ENCODE peak calls at places on chromosomes 4 and X, in eight cellular contexts. W is ovary, O is IMR-90, L is right lobe of liver, Q is body of pancreas, M is A549, I is esophagus squamous epithelium, F is heart left ventricle. P is an unnamed sample.

GRCh38 chr4:142845293-142846070 is 619 bp downstream of the INPP4B start:
- DNase-seq in O (no peak), W (peak), I (no peak), F (peak), Q (peak), L (no peak), M (no peak), P (no peak)

GRCh38 chr4:14111730-14112171 is 484.2 kb upstream of the BOD1L1 start:
- DNase-seq in M (no peak), F (no peak), L (no peak), O (peak), Q (no peak), W (no peak), I (no peak), P (peak)

GRCh38 chrX:14872355-14872754 is 514 bp downstream of the FANCB start:
- DNase-seq in I (no peak), L (no peak), Q (no peak), F (no peak), O (no peak), W (no peak), M (no peak), P (no peak)

GRCh38 chrX:15073313-15073712 is 196.6 kb downstream of the ASB9 start:
- DNase-seq in Q (no peak), L (no peak), F (no peak), W (no peak), I (no peak), M (no peak), O (no peak), P (no peak)

GRCh38 chrX:154484255-154485149 is 1.9 kb downstream of the UBL4A start:
- DNase-seq in Q (no peak), W (peak), M (no peak), F (no peak), I (no peak), O (no peak), L (no peak), P (peak)

GRCh38 chrX:135985974-135986312 is 708 bp downstream of the SLC9A6 start:
- DNase-seq in M (no peak), W (no peak), Q (no peak), L (no peak), I (no peak), F (no peak), O (no peak), P (no peak)

GRCh38 chrX:69312141-69312670 is 147.0 kb upstream of the PJA1 start:
- DNase-seq in W (no peak), M (no peak), O (no peak), L (no peak), I (no peak), Q (no peak), F (no peak), P (no peak)

GRCh38 chrX:17266171-17266570 is 108.8 kb upstream of the NHS start:
- DNase-seq in O (no peak), Q (no peak), I (no peak), W (no peak), L (no peak), M (no peak), F (no peak), P (no peak)

GRCh38 chr4:133149932-133150642 is 993 bp downstream of the PCDH10 start:
- DNase-seq in W (no peak), M (no peak), Q (no peak), O (no peak), L (no peak), I (no peak), F (no peak), P (peak)

GRCh38 chrX:110965409-110965808 is 130.6 kb upstream of the PAK3 start:
- DNase-seq in O (no peak), W (no peak), I (no peak), Q (no peak), L (no peak), F (no peak), M (no peak), P (no peak)

GRCh38 chrX:17535229-17535628 is 160.2 kb downstream of the NHS start:
- DNase-seq in O (peak), Q (peak), I (no peak), F (no peak), W (no peak), M (no peak), L (peak), P (no peak)

GRCh38 chrX:119654112-119654531 is 38.8 kb downstream of the SEPTIN6 start:
- DNase-seq in Q (peak), W (peak), I (no peak), O (peak), M (no peak), F (peak), L (no peak), P (peak)

GRCh38 chr4:14169460-14169859 is 541.9 kb upstream of the BOD1L1 start:
- DNase-seq in Q (no peak), W (no peak), L (no peak), O (peak), F (no peak), M (no peak), I (no peak), P (no peak)

GRCh38 chr4:7003176-7003878 is 39.8 kb upstream of the TADA2B start:
- DNase-seq in I (no peak), W (no peak), M (no peak), L (no peak), F (no peak), Q (no peak), O (no peak), P (no peak)

GRCh38 chr4:124685851-124686250 is 26.7 kb downstream of the ANKRD50 start:
- DNase-seq in W (no peak), F (no peak), Q (no peak), L (no peak), I (no peak), M (no peak), O (no peak), P (no peak)

GRCh38 chrX:7108995-7109634 is 38.4 kb upstream of the STS start:
- DNase-seq in Q (no peak), M (no peak), W (no peak), O (no peak), F (no peak), I (no peak), L (no peak), P (no peak)

GRCh38 chr4:100299019-100299418 is 108.8 kb upstream of the DDIT4L start:
- DNase-seq in O (peak), I (no peak), F (peak), Q (no peak), M (no peak), W (peak), L (no peak), P (peak)

GRCh38 chrX:150060406-150060805 is 122.1 kb upstream of the EOLA2 start:
- DNase-seq in M (no peak), I (no peak), O (peak), L (no peak), W (no peak), Q (no peak), F (no peak), P (no peak)

GRCh38 chr4:76947369-76947768 is 2.2 kb upstream of the SEPTIN11 start:
- DNase-seq in Q (peak), M (no peak), I (no peak), O (no peak), W (no peak), L (no peak), F (no peak), P (no peak)

GRCh38 chrX:68490644-68491043 is 8.2 kb upstream of the YIPF6 start:
- DNase-seq in O (peak), M (peak), W (no peak), Q (no peak), L (no peak), F (no peak), I (no peak), P (no peak)

GRCh38 chrX:2614911-2615310 is 76.2 kb upstream of the CD99 start:
- DNase-seq in F (no peak), I (no peak), W (no peak), M (no peak), L (no peak), Q (no peak), O (peak), P (no peak)

GRCh38 chrX:51866156-51866555 is 27.3 kb upstream of the MAGED1 start:
- DNase-seq in M (no peak), F (no peak), Q (no peak), I (no peak), L (no peak), O (peak), W (no peak), P (no peak)

GRCh38 chrX:154396948-154397887 is 959 bp upstream of the RPL10 start:
- DNase-seq in O (peak), M (peak), L (peak), I (no peak), W (peak), F (peak), Q (peak), P (peak)

GRCh38 chrX:17826609-17827496 is 34.2 kb downstream of the RAI2 start:
- DNase-seq in W (no peak), O (no peak), I (no peak), Q (no peak), F (no peak), M (no peak), L (no peak), P (no peak)

GRCh38 chr4:108355523-108356208 is 186.9 kb upstream of the LEF1 start:
- DNase-seq in L (no peak), M (no peak), Q (no peak), I (no peak), F (no peak), O (no peak), W (no peak), P (no peak)

GRCh38 chrX:122622800-122623199 is 561.3 kb upstream of the GRIA3 start:
- DNase-seq in F (no peak), L (no peak), O (no peak), W (no peak), I (no peak), Q (no peak), M (no peak), P (no peak)

GRCh38 chr4:2722033-2722432 is 34.1 kb downstream of the TNIP2 start:
- DNase-seq in M (no peak), I (no peak), O (no peak), F (no peak), W (no peak), L (no peak), Q (no peak), P (no peak)
- TF ChIP-seq POLR2A in M (no peak), I (no peak), O (no peak), F (no peak), W (no peak), L (no peak), Q (no peak), P (no peak)

GRCh38 chr4:21290562-21290961 is 590.3 kb downstream of the PACRGL start:
- DNase-seq in O (no peak), M (no peak), I (no peak), F (no peak), L (no peak), W (no peak), Q (no peak), P (no peak)
- TF ChIP-seq POLR2A in O (no peak), M (no peak), I (no peak), F (no peak), L (no peak), W (no peak), Q (no peak), P (no peak)

GRCh38 chrX:65821721-65822496 is 154.5 kb downstream of the MSN start:
- DNase-seq in Q (no peak), M (no peak), F (no peak), W (no peak), O (no peak), L (peak), I (no peak), P (no peak)
- TF ChIP-seq POLR2A in Q (no peak), M (no peak), F (no peak), W (no peak), O (no peak), L (no peak), I (no peak), P (no peak)

GRCh38 chr4:60726779-60727178 is 473.3 kb upstream of the ADGRL3 start:
- DNase-seq in F (no peak), W (no peak), O (peak), L (no peak), Q (no peak), M (no peak), I (no peak), P (no peak)
- TF ChIP-seq POLR2A in F (no peak), W (no peak), O (no peak), L (no peak), Q (no peak), M (no peak), I (no peak), P (no peak)

P was measured in adrenal gland.